ENCODE peak calls at places on chromosomes 13 and 19, in ten cellular contexts. F is CD4-positive, alpha-beta memory T cell; Y is psoas muscle; N is Peyer's patch; S is adrenal gland; E is tibial nerve; R is colonic mucosa; T is pancreas; Q is A549; M is IMR-90. H is an unnamed sample. For H3K4me1, the result is how much of the 10 kb centered on the place peaks cover.

GRCh38 chr13:92547256-92547655 is 679.4 kb upstream of the GPC6 start:
- DNase-seq in E (no peak), F (no peak), M (peak), Q (no peak), Y (no peak), T (no peak), R (no peak), S (no peak), N (no peak), H (no peak)

GRCh38 chr13:99198630-99199029 is 2.0 kb upstream of the UBAC2 start:
- DNase-seq in T (no peak), Q (no peak), F (no peak), N (no peak), S (no peak), R (peak), E (no peak), Y (no peak), M (no peak), H (no peak)

GRCh38 chr19:42693760-42694350 is 46.4 kb downstream of the PSG3 start:
- DNase-seq in S (no peak), Q (peak), F (no peak), N (no peak), M (peak), E (no peak), R (no peak), T (peak), Y (no peak), H (no peak)

GRCh38 chr13:94435604-94436226 is 43.8 kb downstream of the DCT start:
- DNase-seq in Y (no peak), S (no peak), M (peak), R (no peak), E (no peak), T (no peak), Q (peak), N (no peak), F (peak), H (peak)

GRCh38 chr13:52842440-52842839 is 6.0 kb downstream of the PCDH8 start:
- DNase-seq in Q (no peak), E (no peak), F (no peak), N (no peak), S (no peak), M (no peak), R (no peak), Y (no peak), T (no peak), H (no peak)

GRCh38 chr13:26663801-26664200 is 96.8 kb downstream of the GPR12 start:
- DNase-seq in F (no peak), T (no peak), R (no peak), S (no peak), Y (no peak), N (no peak), E (no peak), Q (no peak), M (no peak), H (no peak)

GRCh38 chr13:112442483-112443090 is 66.4 kb downstream of the SPACA7 start:
- DNase-seq in Y (peak), R (peak), Q (no peak), F (no peak), M (peak), S (peak), E (no peak), N (no peak), T (no peak), H (no peak)

GRCh38 chr19:42628411-42629135 is 33.8 kb upstream of the CEACAM8 start:
- DNase-seq in M (no peak), Y (no peak), S (no peak), F (no peak), N (no peak), T (no peak), R (no peak), Q (no peak), E (no peak), H (no peak)

GRCh38 chr13:49627831-49628652 is at the start of gene ARL11:
- DNase-seq in F (peak), E (peak), M (no peak), R (peak), T (peak), S (peak), Q (no peak), Y (peak), N (peak), H (peak)
- H3K4me3 ChIP-seq in F (peak), E (no peak), M (no peak), R (peak), T (no peak), S (no peak), Q (no peak), Y (peak), N (peak), H (peak)

GRCh38 chr19:23095406-23095805 is 21.4 kb upstream of the ZNF730 start:
- DNase-seq in T (no peak), S (no peak), Y (no peak), F (no peak), M (no peak), E (no peak), N (no peak), Q (no peak), R (no peak), H (no peak)
- H3K4me1 ChIP-seq in T (under half), S (under half), Y (under half), F (under half), M (under half), E (under half), N (under half), Q (under half), R (under half), H (under half)

DNA sequence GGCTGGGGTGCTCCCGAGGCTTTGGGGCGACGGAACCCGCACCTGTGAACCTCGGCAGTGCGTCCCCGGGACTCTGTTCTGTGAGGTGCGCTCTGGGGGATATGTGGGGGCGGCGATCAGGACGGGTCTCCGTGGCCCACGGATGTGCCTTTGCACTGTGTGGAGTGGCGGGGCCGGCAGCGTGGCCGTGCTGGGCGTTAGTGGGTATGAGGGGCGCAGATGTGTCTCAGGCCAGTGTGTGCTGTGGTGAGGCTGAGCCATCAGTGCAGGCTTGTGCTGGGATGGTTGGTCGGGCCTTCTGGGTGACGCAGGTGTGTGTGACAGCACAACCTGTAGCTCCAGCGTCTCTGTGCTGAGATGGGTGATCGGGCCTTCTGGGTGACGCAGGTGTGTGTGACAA is 16.9 kb downstream of the ZNF331 start:
- DNase-seq in T (no peak), Y (peak), E (no peak), M (no peak), N (no peak), R (no peak), S (no peak), F (no peak), Q (no peak), H (no peak)
- H3K4me3 ChIP-seq in T (peak), Y (peak), E (peak), M (peak), N (peak), R (peak), S (no peak), F (peak), Q (no peak), H (peak)

DNA sequence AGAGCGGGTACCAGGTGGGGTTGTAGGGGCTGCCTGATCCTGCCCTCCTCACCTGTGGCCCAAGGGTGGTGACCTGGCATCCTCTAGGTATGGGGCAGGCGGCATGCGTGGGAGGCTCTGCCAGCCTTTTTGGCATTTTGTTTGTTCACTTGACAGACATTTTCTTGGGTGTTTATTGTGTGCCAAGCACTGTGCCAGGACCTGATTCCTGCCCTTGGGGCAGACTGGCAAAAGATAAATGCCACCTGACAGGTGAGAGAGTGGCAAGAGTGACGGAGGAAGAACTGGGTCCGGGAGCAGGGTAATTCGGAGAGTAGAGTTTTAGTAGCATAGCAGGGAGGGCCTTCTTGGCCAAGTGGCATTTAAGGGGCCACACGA is 6.0 kb downstream of the RAB11B start:
- DNase-seq in E (no peak), T (no peak), S (no peak), Y (peak), F (peak), R (no peak), Q (no peak), M (no peak), N (no peak), H (no peak)
- H3K4me1 ChIP-seq in E (under half), T (under half), S (under half), Y (half or more), F (under half), R (under half), Q (half or more), M (under half), N (under half), H (under half)

GRCh38 chr19:30522359-30522758 is 150.2 kb downstream of the ZNF536 start:
- DNase-seq in Y (no peak), T (no peak), E (no peak), S (no peak), Q (no peak), M (no peak), N (no peak), R (no peak), F (no peak), H (no peak)
- H3K4me3 ChIP-seq in Y (no peak), T (no peak), E (no peak), S (no peak), Q (no peak), M (no peak), N (no peak), R (no peak), F (no peak), H (no peak)

GRCh38 chr19:39403331-39404312 is 3.0 kb upstream of the ZFP36 start:
- DNase-seq in S (peak), R (peak), Q (peak), M (peak), N (peak), T (peak), Y (peak), E (peak), F (peak), H (peak)

GRCh38 chr19:39405261-39405912 is 1.3 kb upstream of the ZFP36 start:
- DNase-seq in R (no peak), S (no peak), F (peak), E (no peak), T (no peak), Q (peak), N (no peak), Y (no peak), M (no peak), H (no peak)

GRCh38 chr19:39400997-39401548 is 5.6 kb upstream of the ZFP36 start:
- DNase-seq in T (no peak), E (no peak), N (no peak), F (no peak), Y (no peak), M (no peak), S (no peak), R (no peak), Q (peak), H (no peak)

GRCh38 chr19:39401549-39402416 is 4.9 kb upstream of the ZFP36 start:
- DNase-seq in T (peak), F (peak), N (peak), S (peak), Q (peak), R (peak), M (peak), E (peak), Y (peak), H (peak)

GRCh38 chr19:39402417-39403297 is 4.0 kb upstream of the ZFP36 start:
- DNase-seq in M (peak), T (peak), E (peak), N (peak), S (peak), F (peak), Y (peak), R (peak), Q (peak), H (peak)
- H3K4me1 ChIP-seq in M (under half), T (under half), E (half or more), N (under half), S (under half), F (half or more), Y (under half), R (under half), Q (half or more), H (under half)